ENCODE peak calls at places on chromosomes 6 and 20, in five cellular contexts. A is stimulated activated CD4-positive, alpha-beta T cell treated with anti-CD3 and anti-CD28 coated beads, Interleukin-1b, Interleukin-23, amount 100 ng/mL, for 1 hour; I is HepG2; M is progenitor cell of endocrine pancreas; Z is fibroblast of lung. B is an unnamed sample.

GRCh38 chr6:55802259-55802658 is 73.1 kb downstream of the BMP5 start:
- DNase-seq in Z (no peak), I (no peak), M (no peak), A (no peak), B (no peak)

GRCh38 chr20:4147319-4147718 is 132.0 kb upstream of the RNF24 start:
- DNase-seq in I (no peak), Z (peak; percentile 59), M (no peak), A (no peak), B (no peak)

GRCh38 chr20:24033151-24033550 is 44.6 kb upstream of the GGTLC1 start:
- DNase-seq in Z (no peak), I (no peak), A (no peak), M (no peak), B (no peak)

GRCh38 chr20:49287555-49288249 is 9.8 kb upstream of the ZNFX1 start:
- DNase-seq in Z (peak; percentile 82), M (no peak), A (no peak), I (peak; percentile 61), B (no peak)

GRCh38 chr6:160447350-160447749 is 99.2 kb downstream of the SLC22A3 start:
- DNase-seq in Z (no peak), A (no peak), I (no peak), M (no peak), B (no peak)

GRCh38 chr6:27472182-27472616 is 706 bp downstream of the ZNF184 start:
- DNase-seq in A (no peak), Z (peak; percentile 86), M (no peak), I (peak; percentile 62), B (peak; percentile 69)

GRCh38 chr20:1761116-1761515 is 103.5 kb upstream of the SIRPG start:
- DNase-seq in Z (peak; percentile 94), A (no peak), I (no peak), M (no peak), B (no peak)

GRCh38 chr6:112525749-112526148 is 178.6 kb downstream of the RFPL4B start:
- DNase-seq in A (no peak), M (no peak), Z (no peak), I (no peak), B (no peak)

GRCh38 chr6:18528084-18528743 is 141.1 kb downstream of the RNF144B start:
- DNase-seq in M (no peak), A (no peak), I (no peak), Z (peak; percentile 10), B (no peak)

GRCh38 chr6:107561325-107561724 is 71.4 kb downstream of the SOBP start:
- DNase-seq in M (no peak), I (no peak), A (no peak), Z (no peak), B (no peak)

GRCh38 chr6:100462990-100463684 is 1.6 kb downstream of the SIM1 start:
- DNase-seq in I (no peak), M (no peak), A (no peak), Z (no peak), B (no peak)

GRCh38 chr6:135236732-135237131 is 55.6 kb downstream of the MYB start:
- DNase-seq in I (no peak), A (no peak), Z (no peak), M (no peak), B (no peak)

GRCh38 chr6:20432692-20433091 is 31.0 kb downstream of the E2F3 start:
- DNase-seq in Z (no peak), I (no peak), A (no peak), M (no peak), B (no peak)

GRCh38 chr6:31834367-31834703 is 6.8 kb downstream of the HSPA1B start:
- DNase-seq in M (peak; percentile 68), I (peak; percentile 92), Z (peak; percentile 79), A (no peak), B (peak; percentile 93)

GRCh38 chr6:19860235-19860877 is 23.2 kb downstream of the ID4 start:
- DNase-seq in Z (no peak), I (no peak), A (no peak), M (no peak), B (no peak)

GRCh38 chr6:28659250-28659566 is 133.5 kb downstream of the GPX5 start:
- DNase-seq in I (no peak), M (no peak), A (no peak), Z (no peak), B (no peak)

GRCh38 chr6:119296036-119297035 is 53.2 kb downstream of the MAN1A1 start:
- DNase-seq in A (no peak), M (no peak), Z (peak; percentile 69), I (no peak), B (peak; percentile 45)

GRCh38 chr6:134253681-134254080 is 64.2 kb downstream of the SGK1 start:
- DNase-seq in M (no peak), A (no peak), I (peak; percentile 41), Z (peak; percentile 71), B (no peak)

GRCh38 chr6:117072134-117072533 is 193.2 kb upstream of the VGLL2 start:
- DNase-seq in M (no peak), A (no peak), I (no peak), Z (no peak), B (no peak)

GRCh38 chr20:31923388-31924271 is 28.2 kb downstream of the PDRG1 start:
- DNase-seq in A (no peak), I (no peak), Z (no peak), M (no peak), B (no peak)

GRCh38 chr20:44364068-44364467 is 8.6 kb downstream of the HNF4A start:
- DNase-seq in M (no peak), A (no peak), Z (no peak), I (no peak), B (no peak)

GRCh38 chr6:46677314-46677654 is 10.4 kb upstream of the TDRD6 start:
- DNase-seq in I (peak; percentile 16), A (no peak), M (no peak), Z (no peak), B (peak; percentile 9)

GRCh38 chr6:106511274-106512047 is 117.8 kb downstream of the RTN4IP1 start:
- DNase-seq in I (peak; percentile 18), Z (peak; percentile 63), A (no peak), M (no peak), B (peak; percentile 45)

GRCh38 chr6:122753688-122754056 is 25.8 kb upstream of the FABP7 start:
- DNase-seq in Z (peak; percentile 55), I (no peak), M (no peak), A (no peak), B (no peak)

GRCh38 chr6:134199848-134200606 is 117.9 kb downstream of the SGK1 start:
- DNase-seq in A (no peak), I (peak; percentile 98), M (no peak), Z (no peak), B (no peak)

GRCh38 chr20:63309261-63310071 is 16.5 kb downstream of the COL20A1 start:
- DNase-seq in I (peak; percentile 41), A (no peak), M (peak; percentile 50), Z (no peak), B (peak; percentile 13)

GRCh38 chr6:9467746-9468145 is 947.1 kb downstream of the TFAP2A start:
- DNase-seq in Z (peak; percentile 59), I (no peak), M (no peak), A (no peak), B (no peak)

B was measured in HAP-1.